ENCODE peak calls at places on chromosomes 5 and 9, in six cellular contexts. J is sigmoid colon, F is cardiac muscle cell, Q is astrocyte, R is IMR-90, M is hepatocyte. B is an unnamed sample.

GRCh38 chr9:131942076-131942720 is 137.5 kb downstream of the MED27 start:
- DNase-seq in F (no peak), J (no peak), R (peak; percentile 36), M (no peak), Q (no peak), B (no peak)

GRCh38 chr9:107487521-107488399 is 1.8 kb downstream of the KLF4 start:
- DNase-seq in J (peak; percentile 78), Q (peak; percentile 30), F (peak; percentile 76), R (no peak), M (peak; percentile 85), B (peak; percentile 81)

GRCh38 chr5:126605525-126605924 is 4.8 kb downstream of the PHAX start:
- DNase-seq in M (no peak), J (no peak), F (no peak), Q (no peak), R (no peak), B (no peak)

GRCh38 chr5:4370218-4370617 is 769.9 kb upstream of the ADAMTS16 start:
- DNase-seq in F (no peak), J (no peak), Q (no peak), M (no peak), R (no peak), B (no peak)

GRCh38 chr9:122904466-122904822 is 715 bp downstream of the RC3H2 start:
- DNase-seq in J (no peak), F (peak; percentile 64), R (peak; percentile 4), Q (peak; percentile 3), M (peak; percentile 52), B (no peak)

GRCh38 chr9:91028166-91028827 is 226.7 kb downstream of the SYK start:
- DNase-seq in Q (no peak), R (no peak), J (no peak), M (no peak), F (no peak), B (peak; percentile 47)

GRCh38 chr9:38058452-38059232 is 10.4 kb downstream of the SHB start:
- DNase-seq in Q (no peak), F (no peak), R (no peak), J (no peak), M (no peak), B (no peak)

GRCh38 chr9:37419204-37419603 is 3.3 kb upstream of the GRHPR start:
- DNase-seq in M (no peak), F (no peak), R (no peak), J (no peak), Q (no peak), B (no peak)

GRCh38 chr5:33146916-33147315 is 293.8 kb upstream of the TARS1 start:
- DNase-seq in Q (peak; percentile 32), F (no peak), M (no peak), J (no peak), R (peak; percentile 67), B (no peak)

GRCh38 chr9:114098021-114098659 is 952 bp downstream of the KIF12 start:
- DNase-seq in M (peak; percentile 84), F (peak; percentile 69), J (no peak), Q (no peak), R (no peak), B (no peak)

GRCh38 chr5:112570708-112571448 is 151.8 kb upstream of the EPB41L4A start:
- DNase-seq in R (no peak), M (no peak), J (no peak), F (no peak), Q (no peak), B (no peak)

GRCh38 chr5:51582871-51583384 is 199.7 kb downstream of the ISL1 start:
- DNase-seq in Q (no peak), M (no peak), F (no peak), J (no peak), R (no peak), B (no peak)

GRCh38 chr9:93127395-93127911 is 6.6 kb downstream of the NINJ1 start:
- DNase-seq in R (no peak), Q (no peak), M (peak; percentile 33), F (no peak), J (peak; percentile 72), B (no peak)

GRCh38 chr5:75567710-75568109 is 43.5 kb upstream of the ANKDD1B start:
- DNase-seq in Q (peak; percentile 59), R (peak; percentile 64), M (peak; percentile 5), F (no peak), J (no peak), B (no peak)

GRCh38 chr9:92171281-92171680 is 56.1 kb upstream of the SPTLC1 start:
- DNase-seq in F (no peak), M (no peak), R (no peak), J (no peak), Q (no peak), B (no peak)

DNA sequence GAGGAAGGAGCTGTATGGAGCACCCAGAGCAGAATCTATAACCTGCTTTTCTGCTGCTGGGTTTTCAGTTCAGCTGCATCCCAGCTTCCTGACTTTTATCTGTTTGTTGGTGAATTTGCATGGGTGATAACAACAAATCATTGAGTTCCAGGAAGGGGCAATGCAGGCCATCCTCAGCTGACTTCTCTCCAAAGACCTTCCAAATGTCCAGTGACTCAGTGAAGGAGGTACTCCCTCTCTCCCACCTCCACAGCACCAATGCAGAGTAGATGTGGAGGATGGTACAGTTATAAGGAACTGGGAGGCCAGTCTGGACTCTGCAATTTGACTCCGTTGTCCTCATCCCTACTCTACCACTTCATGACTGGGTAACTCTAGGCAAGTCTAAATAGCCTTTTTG is 1.7 kb upstream of the TXN start:
- DNase-seq in R (peak; percentile 15), Q (no peak), J (no peak), F (no peak), M (no peak), B (no peak)
- H3K4me3 ChIP-seq in R (no peak overlapping the region), Q (no peak overlapping the region), J (no peak overlapping the region), F (no peak overlapping the region), M (no peak overlapping the region), B (no peak overlapping the region)

GRCh38 chr9:89956907-89957306 is 352.1 kb downstream of the GADD45G start:
- DNase-seq in J (no peak), F (no peak), M (no peak), R (no peak), Q (no peak), B (no peak)
- H3K27ac ChIP-seq in J (no peak overlapping the region), F (no peak overlapping the region), M (no peak overlapping the region), R (no peak overlapping the region), Q (no peak overlapping the region), B (no peak overlapping the region)

GRCh38 chr5:100430268-100430900 is 104.8 kb upstream of the FAM174A start:
- DNase-seq in R (peak; percentile 30), F (peak; percentile 73), J (peak; percentile 60), Q (no peak), M (peak; percentile 66), B (no peak)
- TF ChIP-seq CTCF in R (peak; percentile 84), F (peak; percentile 99), J (no peak), Q (peak; percentile 88), M (peak; percentile 72), B (peak; percentile 53)

GRCh38 chr5:170606939-170607338 is 103.1 kb downstream of the KCNIP1 start:
- DNase-seq in Q (no peak), F (no peak), J (no peak), M (no peak), R (no peak), B (no peak)
- H3K4me3 ChIP-seq in Q (no peak overlapping the region), F (no peak overlapping the region), J (no peak overlapping the region), M (no peak overlapping the region), R (no peak overlapping the region), B (no peak overlapping the region)